ENCODE peak calls at places on chromosomes 13 and 19, in four cellular contexts. Z is SK-N-SH, R is fibroblast of lung, N is bronchial epithelial cell. X is an unnamed sample. For H3K36me3, the result is how much of the 10 kb centered on the place peaks cover.

GRCh38 chr13:29868581-29868980 is 18.2 kb upstream of the UBL3 start:
- DNase-seq in Z (no peak), R (no peak), N (no peak), X (no peak)

GRCh38 chr13:96994030-96994848 is at the start of gene OXGR1:
- DNase-seq in Z (peak), R (no peak), N (no peak), X (no peak)

GRCh38 chr19:45440873-45441654 is 17.3 kb upstream of the ERCC1 start:
- DNase-seq in Z (no peak), R (peak), N (no peak), X (no peak)

GRCh38 chr19:10269333-10270179 is 1.4 kb upstream of the ICAM1 start:
- DNase-seq in Z (peak), R (peak), N (peak), X (peak)

GRCh38 chr13:69585656-69586055 is 522.0 kb upstream of the ATXN8OS start:
- DNase-seq in Z (no peak), R (no peak), N (no peak), X (no peak)

GRCh38 chr19:16370671-16371391 is 46.2 kb downstream of the KLF2 start:
- DNase-seq in Z (no peak), R (no peak), N (no peak), X (no peak)

GRCh38 chr13:109873351-109874123 is 87.2 kb upstream of the IRS2 start:
- DNase-seq in Z (no peak), R (no peak), N (no peak), X (no peak)

GRCh38 chr13:30805603-30806011 is 70.3 kb downstream of the ALOX5AP start:
- DNase-seq in Z (peak), R (peak), N (no peak), X (no peak)

GRCh38 chr13:21639604-21640003 is 31.3 kb upstream of the FGF9 start:
- DNase-seq in Z (no peak), R (no peak), N (no peak), X (no peak)

GRCh38 chr13:42760949-42761348 is 20.4 kb upstream of the FAM216B start:
- DNase-seq in Z (no peak), R (peak), N (no peak), X (no peak)

GRCh38 chr13:35940734-35941133 is 190.4 kb downstream of the DCLK1 start:
- DNase-seq in Z (no peak), R (no peak), N (no peak), X (no peak)

GRCh38 chr13:22665531-22665930 is 515.2 kb upstream of the SGCG start:
- DNase-seq in Z (no peak), R (no peak), N (peak), X (no peak)

GRCh38 chr19:1824252-1824622 is 12.2 kb upstream of the ATP8B3 start:
- DNase-seq in Z (no peak), R (no peak), N (no peak), X (no peak)

GRCh38 chr19:1811472-1811894 is 593 bp downstream of the ATP8B3 start:
- DNase-seq in Z (peak), R (peak), N (peak), X (no peak)

GRCh38 chr19:48624067-48624594 is 4.8 kb downstream of the SPHK2 start:
- DNase-seq in Z (peak), R (peak), N (peak), X (peak)

GRCh38 chr19:55319786-55320185 is 5.4 kb downstream of the TMEM150B start:
- DNase-seq in Z (peak), R (peak), N (no peak), X (no peak)

GRCh38 chr13:106369858-106370257 is 165.6 kb downstream of the EFNB2 start:
- DNase-seq in Z (no peak), R (no peak), N (no peak), X (no peak)

GRCh38 chr13:44734204-44734707 is 158.1 kb upstream of the TSC22D1 start:
- DNase-seq in Z (peak), R (peak), N (peak), X (no peak)

GRCh38 chr13:98143601-98144500 is 957 bp downstream of the FARP1 start:
- DNase-seq in Z (peak), R (peak), N (no peak), X (no peak)

GRCh38 chr19:43847884-43848283 is 20.8 kb downstream of the ZNF283 start:
- DNase-seq in Z (no peak), R (no peak), N (no peak), X (no peak)

GRCh38 chr19:11984986-11985385 is 20.1 kb downstream of the ZNF763 start:
- DNase-seq in Z (peak), R (no peak), N (no peak), X (peak)
- TF ChIP-seq CTCF in Z (no peak), R (no peak), N (no peak), X (peak)

GRCh38 chr19:39446365-39447084 is 1.1 kb downstream of the SUPT5H start:
- DNase-seq in Z (no peak), R (no peak), N (no peak), X (no peak)
- H3K36me3 ChIP-seq in Z (under half), R (under half), N (under half), X (under half)

DNA sequence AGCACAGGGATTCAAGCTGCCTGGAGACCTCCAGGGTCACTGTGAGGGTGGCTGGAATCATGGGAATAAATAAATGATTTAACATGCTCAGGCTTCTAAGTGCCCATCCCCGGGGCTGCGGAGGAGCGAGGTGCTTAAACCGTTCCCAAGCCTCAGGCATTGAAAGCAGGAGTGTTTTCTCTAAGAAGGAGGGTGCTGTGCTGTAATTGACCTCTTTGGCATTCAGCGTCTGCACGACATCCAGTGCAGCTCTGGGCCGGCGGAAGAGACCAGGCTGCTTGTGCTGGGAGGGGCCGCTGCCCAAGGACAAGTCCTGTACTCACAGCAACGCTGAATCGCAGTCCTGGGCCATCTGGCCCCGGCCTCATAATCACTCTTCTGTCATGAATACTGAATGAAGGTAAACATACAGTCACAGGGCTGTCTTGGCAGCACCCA is 24.9 kb downstream of the GPR42 start:
- DNase-seq in Z (peak), R (no peak), N (no peak), X (no peak)
- H3K4me3 ChIP-seq in Z (no peak), R (no peak), N (no peak), X (no peak)

DNA sequence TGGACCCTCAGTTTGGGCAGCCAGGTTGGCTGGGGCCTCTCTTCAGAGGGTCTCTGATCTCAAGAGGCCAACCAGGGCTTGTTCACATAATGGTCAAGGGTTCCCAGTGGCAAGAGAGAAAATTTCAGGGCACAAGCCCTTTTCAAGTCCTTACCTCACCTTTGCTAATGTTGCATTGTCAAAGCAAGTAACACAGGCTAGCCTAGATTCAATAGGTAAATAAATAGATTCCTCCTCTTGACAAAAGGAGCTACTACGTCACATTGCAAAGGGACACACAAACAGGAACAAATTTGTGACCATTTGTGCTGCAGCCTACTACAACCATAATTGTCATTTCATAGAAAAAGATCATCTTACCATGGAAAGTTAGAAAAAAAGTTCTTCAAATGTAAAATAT is 33.9 kb upstream of the FRY start:
- DNase-seq in Z (no peak), R (no peak), N (no peak), X (no peak)
- TF ChIP-seq CTCF in Z (no peak), R (no peak), N (no peak), X (no peak)

GRCh38 chr13:39498471-39499114 is 104.4 kb downstream of the LHFPL6 start:
- DNase-seq in Z (no peak), R (no peak), N (no peak), X (no peak)
- H3K36me3 ChIP-seq in Z (under half), R (under half), N (under half), X (under half)

GRCh38 chr19:18224525-18225354 is 1.5 kb downstream of the PDE4C start:
- DNase-seq in Z (peak), R (peak), N (peak), X (peak)

GRCh38 chr19:18225355-18225701 is 910 bp downstream of the PDE4C start:
- DNase-seq in Z (no peak), R (no peak), N (no peak), X (no peak)

GRCh38 chr19:18223860-18224524 is 2.2 kb downstream of the PDE4C start:
- DNase-seq in Z (peak), R (no peak), N (no peak), X (peak)

GRCh38 chr19:18226956-18227780 is 930 bp upstream of the PDE4C start:
- DNase-seq in Z (no peak), R (no peak), N (no peak), X (peak)

GRCh38 chr19:18225702-18226468 is at the start of gene PDE4C:
- DNase-seq in Z (peak), R (no peak), N (no peak), X (peak)
- H3K4me3 ChIP-seq in Z (no peak), R (no peak), N (no peak), X (no peak)

GRCh38 chr19:53868892-53869804 is 1.5 kb downstream of the MYADM start:
- DNase-seq in Z (peak), R (peak), N (peak), X (peak)
- TF ChIP-seq CTCF in Z (peak), R (peak), N (peak), X (no peak)

DNA sequence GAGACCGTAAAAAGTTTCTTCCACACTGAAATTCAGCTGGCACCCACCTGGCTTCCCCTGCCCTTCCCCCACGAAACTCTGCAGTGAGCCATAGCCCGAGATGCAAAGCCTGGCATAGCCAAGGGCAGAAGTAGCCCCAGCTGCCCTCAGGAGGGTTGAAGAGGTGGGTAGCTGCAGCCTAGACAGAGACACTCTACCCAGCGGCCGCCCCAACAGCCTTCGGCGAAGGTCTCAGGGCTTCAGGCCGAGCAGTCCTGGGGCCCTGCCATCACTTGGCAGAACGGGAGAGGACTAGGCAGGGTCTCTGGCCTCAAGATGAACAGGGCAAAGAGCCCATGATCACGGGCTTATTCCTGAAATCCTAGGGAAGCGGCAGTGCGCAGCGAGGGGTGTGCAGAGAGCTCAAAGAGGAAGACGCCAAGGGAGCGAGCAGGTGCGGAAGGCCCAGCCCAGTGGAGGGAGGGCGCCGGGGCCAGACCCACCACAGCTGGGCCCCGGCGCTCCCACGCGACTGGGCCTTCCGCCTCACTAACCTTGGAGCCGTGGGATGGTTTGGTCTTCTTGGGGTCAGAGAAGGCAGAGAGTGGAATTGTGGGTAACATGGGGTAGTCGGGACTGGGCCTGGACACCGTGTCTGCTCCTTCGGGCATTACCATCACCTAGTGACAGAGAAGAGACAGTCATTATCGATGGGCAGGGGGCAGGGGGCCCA is 53.2 kb downstream of the MLLT1 start:
- DNase-seq in Z (peak), R (no peak), N (no peak), X (no peak)
- H3K36me3 ChIP-seq in Z (under half), R (under half), N (under half), X (under half)

X was measured in GM06990.